ENCODE peak calls at places on chromosomes 12 and 14, in six cellular contexts. Z is NCI-H510A; P is upper lobe of left lung; A is GM20000; T is naive thymus-derived CD4-positive, alpha-beta T cell; R is KBM-7. H is an unnamed sample.
A peak's percentile ranks its signal among the peaks of the same experiment; 100 is the strongest.

GRCh38 chr14:101711041-101711861 is 50.3 kb upstream of the PPP2R5C start:
- DNase-seq in R (no peak), T (no peak), Z (no peak), P (no peak), A (no peak), H (no peak)

GRCh38 chr12:88182431-88182830 is 40.3 kb downstream of the TMTC3 start:
- DNase-seq in T (no peak), Z (no peak), R (no peak), P (no peak), A (no peak), H (no peak)

GRCh38 chr12:75437564-75437963 is 43.0 kb upstream of the GLIPR1 start:
- DNase-seq in Z (no peak), A (no peak), R (peak; percentile 69), P (no peak), T (peak; percentile 39), H (peak; percentile 21)

GRCh38 chr14:86450075-86450474 is 920.1 kb downstream of the FLRT2 start:
- DNase-seq in T (no peak), A (no peak), P (no peak), Z (no peak), R (no peak), H (no peak)

GRCh38 chr12:9039397-9039977 is 50.1 kb downstream of the KLRG1 start:
- DNase-seq in T (peak; percentile 77), Z (no peak), R (peak; percentile 60), A (peak; percentile 75), P (no peak), H (peak; percentile 50)

GRCh38 chr14:22427771-22428228 is 161.2 kb downstream of the DAD1 start:
- DNase-seq in P (peak; percentile 59), A (no peak), T (no peak), Z (no peak), R (peak; percentile 84), H (peak; percentile 95)

GRCh38 chr12:132161796-132162507 is 17.7 kb downstream of the NOC4L start:
- DNase-seq in Z (no peak), P (no peak), R (no peak), T (no peak), A (no peak), H (no peak)

GRCh38 chr12:19038210-19038609 is 91.3 kb upstream of the PLEKHA5 start:
- DNase-seq in A (no peak), P (no peak), T (no peak), Z (no peak), R (no peak), H (no peak)

GRCh38 chr14:54230645-54231044 is 166.2 kb upstream of the CDKN3 start:
- DNase-seq in Z (no peak), R (no peak), A (no peak), P (no peak), T (no peak), H (no peak)

GRCh38 chr12:105106621-105107020 is 910 bp upstream of the WASHC4 start:
- DNase-seq in A (no peak), Z (no peak), R (peak; percentile 14), T (peak; percentile 7), P (no peak), H (peak; percentile 22)

GRCh38 chr12:113980537-113981337 is 14.6 kb upstream of the RBM19 start:
- DNase-seq in Z (peak; percentile 57), P (peak; percentile 25), R (peak; percentile 49), T (no peak), A (peak; percentile 51), H (peak; percentile 85)

GRCh38 chr12:7091660-7092228 is 501 bp downstream of the C1R start:
- DNase-seq in Z (no peak), P (no peak), T (no peak), R (no peak), A (no peak), H (no peak)

GRCh38 chr14:39090548-39091111 is 12.4 kb downstream of the SEC23A start:
- DNase-seq in Z (no peak), A (no peak), T (no peak), P (no peak), R (no peak), H (no peak)

GRCh38 chr12:70756791-70757190 is 119.6 kb upstream of the PTPRB start:
- DNase-seq in T (no peak), Z (peak; percentile 10), R (no peak), P (no peak), A (no peak), H (no peak)

GRCh38 chr14:51860164-51860835 is at the start of gene GNG2:
- DNase-seq in P (peak; percentile 88), R (peak; percentile 96), A (peak; percentile 65), Z (peak; percentile 22), T (peak; percentile 87), H (peak; percentile 91)

GRCh38 chr14:51978566-51979398 is 10.6 kb upstream of the RTRAF start:
- DNase-seq in P (peak; percentile 77), Z (peak; percentile 4), A (peak; percentile 64), T (peak; percentile 74), R (peak; percentile 82), H (peak; percentile 83)

GRCh38 chr12:71661977-71662522 is 1.6 kb downstream of the ZFC3H1 start:
- DNase-seq in T (no peak), P (no peak), R (no peak), A (no peak), Z (no peak), H (no peak)

GRCh38 chr12:128804762-128805161 is 19.0 kb downstream of the SLC15A4 start:
- DNase-seq in R (no peak), A (no peak), P (no peak), T (no peak), Z (no peak), H (no peak)

GRCh38 chr14:39467889-39468524 is 35.8 kb upstream of the FBXO33 start:
- DNase-seq in T (no peak), Z (no peak), R (peak; percentile 52), P (peak; percentile 34), A (no peak), H (peak; percentile 65)

GRCh38 chr12:86456241-86456640 is 200.1 kb upstream of the MGAT4C start:
- DNase-seq in T (no peak), P (no peak), R (no peak), Z (no peak), A (no peak), H (no peak)

GRCh38 chr14:103207038-103207403 is 83.8 kb downstream of the TNFAIP2 start:
- DNase-seq in Z (no peak), T (no peak), P (peak; percentile 45), A (no peak), R (no peak), H (no peak)

GRCh38 chr12:116990971-116991966 is 80.5 kb downstream of the FBXW8 start:
- DNase-seq in A (no peak), R (no peak), T (no peak), Z (no peak), P (no peak), H (no peak)

GRCh38 chr14:101113108-101113612 is 209.6 kb upstream of the RTL1 start:
- DNase-seq in Z (no peak), A (no peak), T (no peak), R (no peak), P (peak; percentile 17), H (no peak)

GRCh38 chr14:103651585-103651984 is 22.6 kb downstream of the KLC1 start:
- DNase-seq in Z (no peak), T (no peak), R (no peak), A (no peak), P (no peak), H (no peak)

GRCh38 chr14:100887728-100888335 is 15.7 kb downstream of the RTL1 start:
- DNase-seq in A (no peak), Z (no peak), R (no peak), T (no peak), P (no peak), H (no peak)

GRCh38 chr12:24778486-24779304 is 170.2 kb downstream of the BCAT1 start:
- DNase-seq in R (peak; percentile 52), A (peak; percentile 40), T (no peak), P (no peak), Z (no peak), H (peak; percentile 69)

GRCh38 chr12:24228371-24228770 is 278.9 kb upstream of the SOX5 start:
- DNase-seq in Z (no peak), R (no peak), P (no peak), T (no peak), A (no peak), H (no peak)

GRCh38 chr14:88023658-88024187 is 18.8 kb downstream of the GPR65 start:
- DNase-seq in R (peak; percentile 18), A (peak; percentile 13), Z (no peak), T (peak; percentile 25), P (no peak), H (no peak)

GRCh38 chr12:40622246-40622838 is 69.9 kb upstream of the CNTN1 start:
- DNase-seq in R (peak; percentile 61), A (peak; percentile 68), Z (no peak), T (no peak), P (peak; percentile 42), H (peak; percentile 65)

GRCh38 chr14:101731187-101732080 is 30.1 kb upstream of the PPP2R5C start:
- DNase-seq in R (peak; percentile 76), A (peak; percentile 77), T (peak; percentile 82), Z (peak; percentile 74), P (peak; percentile 95), H (peak; percentile 95)

GRCh38 chr14:75510547-75510946 is 11.7 kb upstream of the BATF start:
- DNase-seq in T (no peak), A (no peak), Z (no peak), R (no peak), P (no peak), H (no peak)

GRCh38 chr14:101980251-101980650 is 15.9 kb downstream of the DYNC1H1 start:
- DNase-seq in R (no peak), Z (no peak), T (no peak), P (no peak), A (no peak), H (no peak)

GRCh38 chr12:23555808-23556207 is 393.7 kb downstream of the SOX5 start:
- DNase-seq in Z (no peak), T (no peak), R (no peak), A (no peak), P (no peak), H (no peak)

GRCh38 chr12:52821826-52822660 is 8.1 kb upstream of the KRT4 start:
- DNase-seq in R (no peak), T (no peak), Z (no peak), A (no peak), P (no peak), H (no peak)

GRCh38 chr12:131840643-131841416 is 12.6 kb downstream of the MMP17 start:
- DNase-seq in R (no peak), Z (no peak), A (no peak), P (no peak), T (no peak), H (no peak)

GRCh38 chr12:131901431-131902331 is 7.3 kb downstream of the ULK1 start:
- DNase-seq in P (peak; percentile 60), R (no peak), A (no peak), Z (no peak), T (no peak), H (no peak)

GRCh38 chr12:13981296-13981962 is at the start of gene GRIN2B:
- DNase-seq in T (no peak), A (no peak), P (no peak), Z (no peak), R (no peak), H (no peak)

GRCh38 chr14:61254803-61255526 is 26.2 kb downstream of the TMEM30B start:
- DNase-seq in P (no peak), R (no peak), Z (no peak), A (no peak), T (no peak), H (no peak)

GRCh38 chr14:104386281-104386841 is 193.2 kb upstream of the C14orf180 start:
- DNase-seq in T (no peak), A (no peak), Z (no peak), R (no peak), P (no peak), H (no peak)

GRCh38 chr12:123859035-123859434 is 96.9 kb downstream of the DNAH10 start:
- DNase-seq in Z (no peak), T (no peak), P (no peak), A (no peak), R (no peak), H (no peak)

H was measured in NB4.